ENCODE peak calls at places on chromosome 4, in five cellular contexts. One of them, this sample, is unnamed.

GRCh38 chr4:166162327-166162726 is 289.3 kb downstream of the TLL1 start:
- DNase-seq in HCT116: no peak
- DNase-seq in K562: no peak
- DNase-seq in sigmoid colon: no peak
- DNase-seq in transverse colon: no peak
- DNase-seq in this sample: no peak

GRCh38 chr4:52646096-52646495 is 13.0 kb downstream of the USP46 start:
- DNase-seq in HCT116: no peak
- DNase-seq in K562: no peak
- DNase-seq in sigmoid colon: no peak
- DNase-seq in transverse colon: no peak
- DNase-seq in this sample: no peak

GRCh38 chr4:41851621-41852020 is 83.6 kb upstream of the TMEM33 start:
- DNase-seq in HCT116: no peak
- DNase-seq in K562: no peak
- DNase-seq in sigmoid colon: no peak
- DNase-seq in transverse colon: no peak
- DNase-seq in this sample: no peak

GRCh38 chr4:80221161-80221560 is 23.9 kb downstream of the PRDM8 start:
- DNase-seq in HCT116: no peak
- DNase-seq in K562: no peak
- DNase-seq in sigmoid colon: no peak
- DNase-seq in transverse colon: no peak
- DNase-seq in this sample: no peak

GRCh38 chr4:92129408-92129994 is 174.3 kb upstream of the GRID2 start:
- DNase-seq in HCT116: no peak
- DNase-seq in K562: no peak
- DNase-seq in sigmoid colon: no peak
- DNase-seq in transverse colon: no peak
- DNase-seq in this sample: peak

GRCh38 chr4:186859420-186859819 is 135.8 kb upstream of the FAT1 start:
- DNase-seq in HCT116: no peak
- DNase-seq in K562: no peak
- DNase-seq in sigmoid colon: no peak
- DNase-seq in transverse colon: no peak
- DNase-seq in this sample: no peak

GRCh38 chr4:81723927-81724587 is 252.3 kb upstream of the RASGEF1B start:
- DNase-seq in HCT116: no peak
- DNase-seq in K562: no peak
- DNase-seq in sigmoid colon: peak
- DNase-seq in transverse colon: peak
- DNase-seq in this sample: no peak

GRCh38 chr4:64846417-64846816 is 437.2 kb upstream of the TECRL start:
- DNase-seq in HCT116: no peak
- DNase-seq in K562: no peak
- DNase-seq in sigmoid colon: no peak
- DNase-seq in transverse colon: no peak
- DNase-seq in this sample: no peak

GRCh38 chr4:118787844-118788380 is 48.0 kb downstream of the SEC24D start:
- DNase-seq in HCT116: no peak
- DNase-seq in K562: no peak
- DNase-seq in sigmoid colon: no peak
- DNase-seq in transverse colon: no peak
- DNase-seq in this sample: no peak

GRCh38 chr4:147428583-147428982 is 52.3 kb upstream of the EDNRA start:
- DNase-seq in HCT116: no peak
- DNase-seq in K562: no peak
- DNase-seq in sigmoid colon: no peak
- DNase-seq in transverse colon: no peak
- DNase-seq in this sample: no peak

GRCh38 chr4:4585012-4585670 is 43.3 kb upstream of the STX18 start:
- DNase-seq in HCT116: no peak
- DNase-seq in K562: no peak
- DNase-seq in sigmoid colon: no peak
- DNase-seq in transverse colon: no peak
- DNase-seq in this sample: no peak

GRCh38 chr4:84967292-84967651 is 782 bp upstream of the WDFY3 start:
- DNase-seq in HCT116: no peak
- DNase-seq in K562: no peak
- DNase-seq in sigmoid colon: no peak
- DNase-seq in transverse colon: no peak
- DNase-seq in this sample: no peak

GRCh38 chr4:123327846-123328447 is 68.6 kb upstream of the SPRY1 start:
- DNase-seq in HCT116: no peak
- DNase-seq in K562: no peak
- DNase-seq in sigmoid colon: no peak
- DNase-seq in transverse colon: no peak
- DNase-seq in this sample: no peak

GRCh38 chr4:28686618-28687017 is 1826.0 kb downstream of the STIM2 start:
- DNase-seq in HCT116: peak
- DNase-seq in K562: peak
- DNase-seq in sigmoid colon: no peak
- DNase-seq in transverse colon: peak
- DNase-seq in this sample: peak

GRCh38 chr4:145207934-145208333 is 27.5 kb upstream of the OTUD4 start:
- DNase-seq in HCT116: no peak
- DNase-seq in K562: no peak
- DNase-seq in sigmoid colon: no peak
- DNase-seq in transverse colon: no peak
- DNase-seq in this sample: no peak

GRCh38 chr4:48345542-48345941 is 4.2 kb downstream of the SLAIN2 start:
- DNase-seq in HCT116: no peak
- DNase-seq in K562: no peak
- DNase-seq in sigmoid colon: no peak
- DNase-seq in transverse colon: no peak
- DNase-seq in this sample: no peak

GRCh38 chr4:164116286-164116685 is 621.8 kb downstream of the TMA16 start:
- DNase-seq in HCT116: no peak
- DNase-seq in K562: no peak
- DNase-seq in sigmoid colon: no peak
- DNase-seq in transverse colon: no peak
- DNase-seq in this sample: no peak

GRCh38 chr4:123501733-123502132 is 105.1 kb downstream of the SPRY1 start:
- DNase-seq in HCT116: no peak
- DNase-seq in K562: no peak
- DNase-seq in sigmoid colon: no peak
- DNase-seq in transverse colon: no peak
- DNase-seq in this sample: no peak

GRCh38 chr4:71872221-71872620 is 88.3 kb upstream of the GC start:
- DNase-seq in HCT116: no peak
- DNase-seq in K562: no peak
- DNase-seq in sigmoid colon: no peak
- DNase-seq in transverse colon: no peak
- DNase-seq in this sample: no peak

GRCh38 chr4:73661646-73662119 is 41.4 kb upstream of the RASSF6 start:
- DNase-seq in HCT116: no peak
- DNase-seq in K562: peak
- DNase-seq in sigmoid colon: no peak
- DNase-seq in transverse colon: no peak
- DNase-seq in this sample: no peak

GRCh38 chr4:128286474-128287158 is 997 bp downstream of the PGRMC2 start:
- DNase-seq in HCT116: peak
- DNase-seq in K562: peak
- DNase-seq in sigmoid colon: no peak
- DNase-seq in transverse colon: no peak
- DNase-seq in this sample: no peak

GRCh38 chr4:42397635-42398447 is 553 bp downstream of the SHISA3 start:
- DNase-seq in HCT116: no peak
- DNase-seq in K562: no peak
- DNase-seq in sigmoid colon: no peak
- DNase-seq in transverse colon: no peak
- DNase-seq in this sample: peak

GRCh38 chr4:67207941-67208441 is 337.3 kb downstream of the CENPC start:
- DNase-seq in HCT116: no peak
- DNase-seq in K562: no peak
- DNase-seq in sigmoid colon: no peak
- DNase-seq in transverse colon: no peak
- DNase-seq in this sample: no peak

GRCh38 chr4:48902266-48902665 is 4.3 kb downstream of the OCIAD2 start:
- DNase-seq in HCT116: no peak
- DNase-seq in K562: no peak
- DNase-seq in sigmoid colon: no peak
- DNase-seq in transverse colon: peak
- DNase-seq in this sample: no peak

GRCh38 chr4:156596026-156596425 is 375.6 kb downstream of the PDGFC start:
- DNase-seq in HCT116: no peak
- DNase-seq in K562: no peak
- DNase-seq in sigmoid colon: no peak
- DNase-seq in transverse colon: no peak
- DNase-seq in this sample: no peak

GRCh38 chr4:139465922-139466321 is 12.0 kb downstream of the RAB33B start:
- DNase-seq in HCT116: no peak
- DNase-seq in K562: no peak
- DNase-seq in sigmoid colon: no peak
- DNase-seq in transverse colon: no peak
- DNase-seq in this sample: no peak

GRCh38 chr4:86155766-86156165 is 204.1 kb downstream of the MAPK10 start:
- DNase-seq in HCT116: no peak
- DNase-seq in K562: no peak
- DNase-seq in sigmoid colon: no peak
- DNase-seq in transverse colon: no peak
- DNase-seq in this sample: no peak

DNA sequence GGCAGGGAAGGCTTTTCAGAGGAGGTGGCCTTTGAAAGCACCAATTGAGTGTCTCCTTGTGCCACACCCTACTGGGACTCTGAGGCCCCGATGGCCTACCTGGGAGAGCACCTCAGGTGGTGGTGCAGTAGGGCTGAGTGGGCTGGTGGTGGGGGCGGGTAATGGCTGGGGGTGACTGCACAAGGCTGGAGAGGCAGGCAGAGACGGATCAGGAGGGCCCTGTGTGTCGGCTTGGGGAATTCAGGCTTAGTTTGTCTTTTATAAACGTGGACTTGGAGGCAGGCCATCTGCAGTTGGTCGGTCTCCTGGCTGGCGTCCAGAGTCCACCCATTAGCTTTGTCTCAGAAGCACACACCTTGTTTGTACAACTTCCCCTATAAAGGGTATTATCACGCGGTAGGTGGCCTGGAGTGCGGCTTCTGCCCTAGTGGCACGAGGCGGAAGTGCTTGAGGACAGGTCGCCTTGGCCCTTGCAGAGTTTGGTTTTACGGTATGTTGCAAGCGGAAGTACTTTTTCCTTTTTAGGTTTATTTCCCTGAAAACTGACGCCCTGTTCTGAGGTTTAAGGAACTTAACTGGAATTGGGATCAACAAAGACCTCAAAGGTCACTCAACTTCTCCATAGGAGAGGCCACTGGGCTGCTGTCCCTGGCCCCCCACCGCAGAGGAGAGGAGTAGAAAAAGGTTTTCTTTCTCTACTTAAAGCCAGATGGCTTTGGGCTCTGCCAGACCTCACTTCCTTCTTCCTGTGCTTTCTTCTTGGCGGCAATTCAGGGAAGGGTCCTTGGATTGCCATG is 8.0 kb downstream of the TBC1D14 start:
- DNase-seq in HCT116: peak
- DNase-seq in K562: peak
- DNase-seq in sigmoid colon: peak
- DNase-seq in transverse colon: peak
- DNase-seq in this sample: peak
- TF ChIP-seq POLR2A in HCT116: no peak
- TF ChIP-seq POLR2A in K562: no peak
- TF ChIP-seq POLR2A in sigmoid colon: no peak
- TF ChIP-seq POLR2A in transverse colon: peak
- TF ChIP-seq POLR2A in this sample: no peak

GRCh38 chr4:40056722-40057539 is at the start of gene N4BP2:
- DNase-seq in HCT116: peak
- DNase-seq in K562: peak
- DNase-seq in sigmoid colon: peak
- DNase-seq in transverse colon: peak
- DNase-seq in this sample: peak
- TF ChIP-seq POLR2AphosphoS5 in HCT116: peak
- TF ChIP-seq POLR2AphosphoS5 in K562: peak
- TF ChIP-seq POLR2AphosphoS5 in sigmoid colon: peak
- TF ChIP-seq POLR2AphosphoS5 in transverse colon: peak
- TF ChIP-seq POLR2AphosphoS5 in this sample: peak

DNA sequence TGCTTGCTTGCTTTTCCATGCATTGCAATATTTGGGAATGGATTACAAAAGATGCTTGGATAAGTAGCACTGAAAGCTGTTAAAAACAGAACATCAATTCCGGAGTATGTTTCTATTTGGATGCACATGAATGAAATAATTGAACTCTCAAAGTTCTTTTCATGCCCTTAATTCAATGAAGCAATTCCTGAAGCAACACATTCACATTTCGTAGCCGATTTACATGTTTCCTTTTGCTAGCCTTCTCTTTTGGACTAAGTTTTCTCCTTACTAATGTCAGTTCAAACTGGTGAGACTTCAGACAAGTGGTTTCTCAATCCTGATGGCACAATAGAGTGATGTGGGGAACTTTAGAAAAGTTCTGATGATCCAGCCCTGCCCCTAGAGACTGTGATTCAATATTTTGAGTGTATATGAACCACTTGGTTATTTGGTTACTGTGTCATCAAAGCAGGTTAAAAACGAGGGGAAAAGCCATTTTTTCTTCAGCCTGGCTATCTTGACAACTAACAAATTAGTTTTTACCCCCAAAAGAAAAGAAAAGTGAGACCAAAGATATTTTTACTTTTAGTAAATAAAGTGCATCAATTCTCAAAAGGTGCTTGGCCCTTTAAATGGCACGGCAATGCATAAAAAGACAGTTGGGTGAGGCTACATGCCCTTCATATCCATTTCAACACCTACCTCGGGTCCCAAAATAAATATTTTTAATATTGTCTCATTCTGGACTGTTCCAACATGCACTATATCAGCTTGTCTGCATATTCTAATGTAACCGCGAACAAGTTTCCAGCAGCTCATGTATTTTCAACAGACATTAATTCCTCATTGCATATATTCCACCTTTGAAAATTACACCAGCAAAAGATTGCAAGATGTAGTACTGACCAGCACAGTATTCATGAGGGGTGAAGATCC is 90.1 kb upstream of the RPL34 start:
- DNase-seq in HCT116: no peak
- DNase-seq in K562: no peak
- DNase-seq in sigmoid colon: no peak
- DNase-seq in transverse colon: no peak
- DNase-seq in this sample: no peak
- TF ChIP-seq POLR2A in HCT116: no peak
- TF ChIP-seq POLR2A in K562: no peak
- TF ChIP-seq POLR2A in sigmoid colon: no peak
- TF ChIP-seq POLR2A in transverse colon: no peak
- TF ChIP-seq POLR2A in this sample: no peak

GRCh38 chr4:158193171-158193749 is 17.0 kb upstream of the TMEM144 start:
- DNase-seq in HCT116: peak
- DNase-seq in K562: peak
- DNase-seq in sigmoid colon: no peak
- DNase-seq in transverse colon: no peak
- DNase-seq in this sample: no peak

GRCh38 chr4:158189409-158189808 is 16.6 kb upstream of the GASK1B start:
- DNase-seq in HCT116: no peak
- DNase-seq in K562: no peak
- DNase-seq in sigmoid colon: no peak
- DNase-seq in transverse colon: no peak
- DNase-seq in this sample: no peak

GRCh38 chr4:158192439-158193158 is 17.7 kb upstream of the TMEM144 start:
- DNase-seq in HCT116: no peak
- DNase-seq in K562: no peak
- DNase-seq in sigmoid colon: no peak
- DNase-seq in transverse colon: no peak
- DNase-seq in this sample: no peak

GRCh38 chr4:158186815-158187214 is 14.0 kb upstream of the GASK1B start:
- DNase-seq in HCT116: no peak
- DNase-seq in K562: no peak
- DNase-seq in sigmoid colon: no peak
- DNase-seq in transverse colon: no peak
- DNase-seq in this sample: no peak

GRCh38 chr4:158190736-158191135 is 17.9 kb upstream of the GASK1B start:
- DNase-seq in HCT116: no peak
- DNase-seq in K562: no peak
- DNase-seq in sigmoid colon: no peak
- DNase-seq in transverse colon: no peak
- DNase-seq in this sample: no peak
- TF ChIP-seq POLR2AphosphoS5 in HCT116: no peak
- TF ChIP-seq POLR2AphosphoS5 in K562: no peak
- TF ChIP-seq POLR2AphosphoS5 in sigmoid colon: no peak
- TF ChIP-seq POLR2AphosphoS5 in transverse colon: no peak
- TF ChIP-seq POLR2AphosphoS5 in this sample: no peak